ENCODE peak calls at places on chromosomes 6 and 20, in seven cellular contexts. U is CD4-positive, alpha-beta T cell; O is MM.1S; Y is activated T-cell treated with anti-CD3 and anti-CD28 coated beads, Interleukin-2, amount 50 U/mL, for 24 hours; P is T-helper 17 cell; T is HFF-Myc; S is HEK293T. H is an unnamed sample.

GRCh38 chr20:32751309-32752020 is 8.2 kb upstream of the COMMD7 start:
- DNase-seq in U (no peak), O (no peak), Y (no peak), P (no peak), T (no peak), S (no peak), H (no peak)

GRCh38 chr6:136772685-136773472 is 19.4 kb downstream of the MAP3K5 start:
- DNase-seq in U (no peak), O (peak; percentile 44), Y (no peak), P (no peak), T (no peak), S (no peak), H (no peak)

GRCh38 chr6:41504526-41505021 is 41.6 kb upstream of the FOXP4 start:
- DNase-seq in U (no peak), O (no peak), Y (no peak), P (no peak), T (no peak), S (no peak), H (no peak)

GRCh38 chr6:2351807-2352431 is 106.5 kb upstream of the GMDS start:
- DNase-seq in U (no peak), O (no peak), Y (no peak), P (no peak), T (no peak), S (no peak), H (no peak)

GRCh38 chr20:11766961-11767360 is 150.7 kb upstream of the BTBD3 start:
- DNase-seq in U (no peak), O (no peak), Y (no peak), P (no peak), T (no peak), S (no peak), H (no peak)

GRCh38 chr20:24736131-24736843 is 212.8 kb upstream of the CST7 start:
- DNase-seq in U (no peak), O (no peak), Y (no peak), P (no peak), T (no peak), S (no peak), H (no peak)

GRCh38 chr6:21999012-21999528 is 297.8 kb downstream of the PRL start:
- DNase-seq in U (no peak), O (no peak), Y (no peak), P (no peak), T (peak; percentile 56), S (no peak), H (peak; percentile 50)

GRCh38 chr6:150930816-150931215 is 65.3 kb downstream of the MTHFD1L start:
- DNase-seq in U (no peak), O (no peak), Y (no peak), P (no peak), T (no peak), S (no peak), H (no peak)

GRCh38 chr6:142258305-142258704 is 43.5 kb upstream of the ADGRG6 start:
- DNase-seq in U (no peak), O (no peak), Y (no peak), P (no peak), T (no peak), S (no peak), H (no peak)

GRCh38 chr20:20520776-20521175 is 152.9 kb downstream of the INSM1 start:
- DNase-seq in U (no peak), O (no peak), Y (no peak), P (no peak), T (no peak), S (no peak), H (no peak)

GRCh38 chr6:111559193-111560097 is 46.2 kb downstream of the TRAF3IP2 start:
- DNase-seq in U (no peak), O (no peak), Y (no peak), P (no peak), T (peak; percentile 94), S (no peak), H (no peak)

GRCh38 chr20:58703765-58704331 is 11.2 kb downstream of the NPEPL1 start:
- DNase-seq in U (no peak), O (no peak), Y (no peak), P (no peak), T (no peak), S (no peak), H (no peak)

GRCh38 chr6:2765166-2765895 is at the start of gene WRNIP1:
- DNase-seq in U (peak; percentile 94), O (peak; percentile 99), Y (peak; percentile 97), P (peak; percentile 96), T (peak; percentile 93), S (peak; percentile 93), H (peak; percentile 100)

GRCh38 chr6:29656798-29657197 is at the start of gene MOG:
- DNase-seq in U (no peak), O (no peak), Y (no peak), P (no peak), T (no peak), S (no peak), H (no peak)

GRCh38 chr6:127402890-127403617 is 56.1 kb downstream of the KIAA0408 start:
- DNase-seq in U (no peak), O (peak; percentile 43), Y (no peak), P (no peak), T (no peak), S (no peak), H (no peak)

GRCh38 chr6:33824461-33825154 is 20.8 kb upstream of the MLN start:
- DNase-seq in U (no peak), O (no peak), Y (no peak), P (no peak), T (no peak), S (no peak), H (no peak)

GRCh38 chr6:118660218-118660569 is 8.8 kb upstream of the CEP85L start:
- DNase-seq in U (peak; percentile 36), O (peak; percentile 52), Y (peak; percentile 66), P (peak; percentile 32), T (no peak), S (peak; percentile 74), H (peak; percentile 54)

GRCh38 chr20:22282696-22283095 is 301.7 kb downstream of the FOXA2 start:
- DNase-seq in U (no peak), O (no peak), Y (no peak), P (no peak), T (no peak), S (no peak), H (no peak)

GRCh38 chr6:38640216-38640909 is 634 bp upstream of the BTBD9 start:
- DNase-seq in U (no peak), O (no peak), Y (no peak), P (no peak), T (no peak), S (no peak), H (no peak)

GRCh38 chr6:159875194-159875593 is 15.6 kb upstream of the MAS1 start:
- DNase-seq in U (no peak), O (no peak), Y (no peak), P (no peak), T (no peak), S (no peak), H (no peak)

GRCh38 chr6:31652925-31653724 is 664 bp upstream of the BAG6 start:
- DNase-seq in U (no peak), O (peak; percentile 91), Y (no peak), P (peak; percentile 75), T (no peak), S (peak; percentile 88), H (peak; percentile 95)

GRCh38 chr6:132209351-132209750 is 191.9 kb downstream of the MOXD1 start:
- DNase-seq in U (no peak), O (no peak), Y (no peak), P (no peak), T (no peak), S (no peak), H (no peak)

GRCh38 chr6:90401933-90402830 is 105.5 kb upstream of the BACH2 start:
- DNase-seq in U (no peak), O (no peak), Y (peak; percentile 63), P (no peak), T (no peak), S (no peak), H (no peak)

GRCh38 chr20:41726727-41727126 is 108.5 kb upstream of the CHD6 start:
- DNase-seq in U (no peak), O (no peak), Y (no peak), P (no peak), T (no peak), S (no peak), H (no peak)

GRCh38 chr6:42453027-42453648 is 1.4 kb upstream of the TRERF1 start:
- DNase-seq in U (peak; percentile 60), O (peak; percentile 89), Y (peak; percentile 86), P (peak; percentile 70), T (no peak), S (peak; percentile 85), H (peak; percentile 94)

GRCh38 chr20:58374906-58375760 is 13.9 kb upstream of the VAPB start:
- DNase-seq in U (no peak), O (no peak), Y (no peak), P (no peak), T (no peak), S (no peak), H (no peak)

H was measured in WERI-Rb-1.